ENCODE peak calls at places on chromosomes 2 and 18, in nine cellular contexts. E is cardiac fibroblast, Y is Kasumi-1, Z is adipocyte, X is ELF-1, S is endothelial cell, N is fibroblast of the conjunctiva, F is pancreas, V is lower lobe of right lung. Q is an unnamed sample.

GRCh38 chr2:169824373-169825333 is at the start of gene METTL5:
- DNase-seq in Z (peak; percentile 93), N (peak; percentile 62), X (peak; percentile 94), F (peak; percentile 91), V (peak; percentile 89), E (peak; percentile 82), S (peak; percentile 86), Y (peak; percentile 86), Q (peak; percentile 90)

GRCh38 chr2:46493241-46493970 is 14.0 kb downstream of the TMEM247 start:
- DNase-seq in F (no peak), Z (peak; percentile 72), S (no peak), X (no peak), V (no peak), Y (no peak), N (no peak), E (peak; percentile 67), Q (no peak)

GRCh38 chr2:29423267-29423666 is 308.1 kb downstream of the CLIP4 start:
- DNase-seq in E (no peak), S (no peak), Y (no peak), Z (no peak), F (no peak), N (no peak), V (no peak), X (no peak), Q (no peak)

GRCh38 chr2:109649736-109650695 is 35.9 kb downstream of the SOWAHC start:
- DNase-seq in V (no peak), F (no peak), X (no peak), Z (no peak), S (no peak), N (no peak), Y (no peak), E (no peak), Q (no peak)

GRCh38 chr2:191165190-191165643 is 14.4 kb upstream of the STAT4 start:
- DNase-seq in N (peak; percentile 44), V (no peak), X (peak; percentile 47), S (no peak), E (peak; percentile 82), Y (peak; percentile 84), Z (peak; percentile 82), F (no peak), Q (peak; percentile 26)

GRCh38 chr2:71695235-71696120 is 242.1 kb downstream of the DYSF start:
- DNase-seq in E (no peak), V (no peak), F (peak; percentile 21), Z (no peak), N (no peak), Y (no peak), X (peak; percentile 32), S (no peak), Q (no peak)

GRCh38 chr18:13511961-13512572 is 214.3 kb downstream of the FAM210A start:
- DNase-seq in V (no peak), X (no peak), F (no peak), E (no peak), Y (peak; percentile 60), S (no peak), Z (no peak), N (no peak), Q (peak; percentile 20)

GRCh38 chr18:35042389-35043066 is 1.3 kb downstream of the MAPRE2 start:
- DNase-seq in Y (no peak), X (no peak), E (peak; percentile 16), F (no peak), Z (no peak), N (no peak), V (no peak), S (no peak), Q (no peak)

GRCh38 chr2:9765611-9766531 is 77.4 kb upstream of the TAF1B start:
- DNase-seq in V (no peak), F (no peak), S (no peak), N (no peak), Z (no peak), Y (no peak), E (peak; percentile 44), X (peak; percentile 45), Q (no peak)

GRCh38 chr18:11178951-11179549 is 29.7 kb upstream of the PIEZO2 start:
- DNase-seq in S (no peak), V (no peak), X (no peak), N (peak; percentile 29), E (peak; percentile 68), F (no peak), Y (no peak), Z (no peak), Q (no peak)

GRCh38 chr18:51833850-51834249 is 506.1 kb upstream of the DCC start:
- DNase-seq in E (no peak), F (no peak), S (no peak), X (no peak), N (no peak), Y (no peak), V (no peak), Z (no peak), Q (no peak)

GRCh38 chr2:78202986-78203670 is 681.0 kb upstream of the LRRTM4 start:
- DNase-seq in F (no peak), Z (no peak), Y (no peak), X (no peak), E (no peak), S (no peak), V (no peak), N (no peak), Q (no peak)

GRCh38 chr2:213001285-213001910 is 150.0 kb downstream of the IKZF2 start:
- DNase-seq in E (no peak), N (no peak), X (no peak), S (no peak), F (no peak), V (no peak), Z (no peak), Y (no peak), Q (no peak)

Q was measured in D341Med.